ENCODE peak calls at places on chromosome 15, in five cellular contexts. F is heart left ventricle, J is A549, Z is adrenal gland, L is mucosa of descending colon. M is an unnamed sample.

GRCh38 chr15:95459288-95459687 is 871.2 kb upstream of the NR2F2 start:
- DNase-seq in F (no peak), J (no peak), L (no peak), Z (no peak), M (no peak)

GRCh38 chr15:69410290-69410874 is 3.8 kb upstream of the KIF23 start:
- DNase-seq in F (no peak), L (no peak), J (peak; percentile 84), Z (no peak), M (no peak)

GRCh38 chr15:31442203-31443090 is 115.8 kb downstream of the KLF13 start:
- DNase-seq in Z (no peak), L (no peak), J (peak; percentile 51), F (no peak), M (peak; percentile 91)

GRCh38 chr15:63350178-63350621 is 31.4 kb downstream of the CA12 start:
- DNase-seq in J (no peak), F (peak; percentile 62), L (no peak), Z (no peak), M (no peak)

GRCh38 chr15:40471105-40471777 is 457 bp downstream of the CHST14 start:
- DNase-seq in F (no peak), Z (peak; percentile 37), J (no peak), L (peak; percentile 57), M (peak; percentile 53)

GRCh38 chr15:57662091-57662744 is 44.3 kb upstream of the POLR2M start:
- DNase-seq in F (no peak), L (no peak), J (no peak), Z (no peak), M (no peak)

GRCh38 chr15:66721954-66722353 is 19.9 kb downstream of the SMAD6 start:
- DNase-seq in J (no peak), F (no peak), L (no peak), Z (no peak), M (no peak)

GRCh38 chr15:40796041-40796440 is 10.8 kb upstream of the ZFYVE19 start:
- DNase-seq in L (no peak), F (no peak), J (no peak), Z (no peak), M (no peak)

GRCh38 chr15:40357723-40358491 is at the start of gene DISP2:
- DNase-seq in J (peak; percentile 83), L (peak; percentile 94), F (peak; percentile 90), Z (peak; percentile 87), M (peak; percentile 79)

GRCh38 chr15:70853855-70854668 is at the start of gene LARP6:
- DNase-seq in J (peak; percentile 59), L (peak; percentile 49), Z (peak; percentile 45), F (peak; percentile 78), M (peak; percentile 70)

GRCh38 chr15:60237411-60237810 is 160.4 kb downstream of the ANXA2 start:
- DNase-seq in L (no peak), Z (no peak), J (no peak), F (no peak), M (no peak)

GRCh38 chr15:75353604-75354003 is 6.8 kb downstream of the NEIL1 start:
- DNase-seq in L (no peak), Z (no peak), F (no peak), J (no peak), M (no peak)

GRCh38 chr15:60582370-60583036 is 103.6 kb upstream of the ICE2 start:
- DNase-seq in J (no peak), Z (peak; percentile 50), L (no peak), F (no peak), M (no peak)

GRCh38 chr15:62588930-62589655 is 424.0 kb upstream of the C2CD4B start:
- DNase-seq in L (no peak), Z (no peak), F (no peak), J (no peak), M (peak; percentile 77)

GRCh38 chr15:40354408-40355171 is 3.4 kb upstream of the DISP2 start:
- DNase-seq in J (peak; percentile 23), Z (no peak), L (peak; percentile 46), F (no peak), M (no peak)

GRCh38 chr15:28980709-28981350 is 95.1 kb downstream of the APBA2 start:
- DNase-seq in Z (no peak), F (no peak), L (no peak), J (no peak), M (no peak)

GRCh38 chr15:75904241-75904631 is 558 bp downstream of the FBXO22 start:
- DNase-seq in Z (no peak), J (peak; percentile 33), F (peak; percentile 18), L (no peak), M (no peak)

GRCh38 chr15:34043391-34043790 is 4.4 kb upstream of the AVEN start:
- DNase-seq in F (no peak), Z (no peak), L (no peak), J (no peak), M (no peak)

GRCh38 chr15:60829416-60829815 is 350.5 kb upstream of the ICE2 start:
- DNase-seq in Z (no peak), F (no peak), J (no peak), L (no peak), M (no peak)

GRCh38 chr15:96916750-96917149 is 586.2 kb downstream of the NR2F2 start:
- DNase-seq in J (no peak), Z (no peak), F (no peak), L (no peak), M (no peak)

GRCh38 chr15:28885630-28886430 is at the start of gene APBA2:
- DNase-seq in L (no peak), J (peak; percentile 36), F (no peak), Z (no peak), M (peak; percentile 44)

DNA sequence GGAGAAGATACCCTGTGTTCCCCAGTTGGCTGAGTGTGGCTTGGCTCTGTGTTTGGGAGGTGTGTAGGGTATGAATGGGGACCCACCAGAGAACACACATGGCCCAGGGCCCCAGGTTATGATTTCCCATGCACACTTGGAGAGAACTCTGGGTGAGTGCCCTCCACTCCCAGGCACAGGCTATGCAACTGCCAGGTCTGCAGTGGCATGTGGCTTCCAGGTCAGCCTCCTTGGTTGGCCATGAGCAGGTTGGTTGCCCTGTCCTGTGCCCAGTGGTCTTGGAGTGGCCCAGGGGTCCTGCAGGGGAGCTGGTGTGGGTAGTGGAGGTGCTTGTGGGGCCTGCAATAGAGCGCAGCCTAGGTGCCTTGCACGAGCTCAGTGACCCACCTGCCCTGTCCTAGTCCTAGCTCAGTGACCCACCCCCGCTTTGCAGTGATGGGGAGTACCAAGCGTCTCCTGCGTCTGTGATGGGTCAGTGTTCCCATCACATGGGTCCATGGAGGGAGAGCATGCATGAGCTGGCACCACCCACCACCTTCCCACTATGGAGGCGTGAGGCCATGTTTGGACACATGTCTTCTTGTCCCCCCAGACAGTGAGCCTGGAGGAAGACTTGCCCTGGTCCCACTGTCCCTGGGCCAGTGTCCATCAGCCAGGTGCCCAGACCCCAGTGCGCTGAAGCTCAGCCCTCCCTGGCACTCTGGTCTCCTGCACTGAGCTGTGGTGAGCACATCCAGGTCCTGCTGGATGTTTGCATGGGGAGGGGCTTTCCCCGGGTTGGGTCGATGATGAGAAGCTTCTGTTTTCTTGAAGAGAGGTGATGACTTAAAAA is 217.3 kb downstream of the SNRPN start:
- DNase-seq in L (peak; percentile 3), Z (peak; percentile 3), J (no peak), F (peak; percentile 8), M (no peak)
- H3K9me3 ChIP-seq in L (peaks cover 86% of the 10 kb centered on the region), Z (no peaks in the 10 kb centered on the region), J (no peaks in the 10 kb centered on the region), F (peaks cover 34% of the 10 kb centered on the region), M (peaks cover 23% of the 10 kb centered on the region)

GRCh38 chr15:100461049-100461448 is 67.7 kb downstream of the CERS3 start:
- DNase-seq in F (no peak), Z (no peak), J (no peak), L (no peak), M (no peak)

GRCh38 chr15:100454148-100454547 is 74.6 kb downstream of the CERS3 start:
- DNase-seq in L (no peak), F (no peak), Z (no peak), J (no peak), M (no peak)

GRCh38 chr15:100457201-100457600 is 71.5 kb downstream of the CERS3 start:
- DNase-seq in J (no peak), F (no peak), Z (no peak), L (no peak), M (no peak)
- H3K9me3 ChIP-seq in J (no peaks in the 10 kb centered on the region), F (peaks cover 61% of the 10 kb centered on the region), Z (peaks cover 18% of the 10 kb centered on the region), L (peaks cover 6% of the 10 kb centered on the region), M (no peaks in the 10 kb centered on the region)

GRCh38 chr15:79918278-79918677 is 21.5 kb upstream of the MTHFS start:
- DNase-seq in J (no peak), F (no peak), Z (no peak), L (no peak), M (no peak)
- H3K9me3 ChIP-seq in J (peaks cover 83% of the 10 kb centered on the region), F (peaks cover 84% of the 10 kb centered on the region), Z (peaks cover 13% of the 10 kb centered on the region), L (peaks cover 86% of the 10 kb centered on the region), M (peaks cover 39% of the 10 kb centered on the region)

GRCh38 chr15:25061808-25062550 is 107.2 kb downstream of the SNRPN start:
- DNase-seq in Z (peak; percentile 1), J (no peak), L (no peak), F (no peak), M (peak; percentile 12)
- H3K9me3 ChIP-seq in Z (no peaks in the 10 kb centered on the region), J (peaks cover 73% of the 10 kb centered on the region), L (peaks cover 100% of the 10 kb centered on the region), F (peaks cover 100% of the 10 kb centered on the region), M (peaks cover 69% of the 10 kb centered on the region)